ENCODE peak calls at places on chromosomes 5 and 9, in eight cellular contexts. One of them, this sample, is unnamed.

GRCh38 chr9:118318770-118319443 is 614.7 kb downstream of the TLR4 start:
- DNase-seq in IMR-90: no peak
- DNase-seq in HFFc6: no peak
- DNase-seq in activated effector memory CD4-positive, alpha-beta T cell treated with Interleukin-2 at 50 U/mL for 16 hours: no peak
- DNase-seq in activated CD8-positive, alpha-beta memory T cell treated with anti-CD3 and anti-CD28 coated beads for 4 hours: no peak
- DNase-seq in frontal cortex: no peak
- DNase-seq in activated T-cell treated with anti-CD3 and anti-CD28 coated beads, Interleukin-2, amount 50 U/mL, for 72 hours: no peak
- DNase-seq in cardiac muscle cell: no peak
- DNase-seq in this sample: no peak

GRCh38 chr5:150111121-150111520 is 24.8 kb upstream of the CSF1R start:
- DNase-seq in IMR-90: no peak
- DNase-seq in HFFc6: no peak
- DNase-seq in activated effector memory CD4-positive, alpha-beta T cell treated with Interleukin-2 at 50 U/mL for 16 hours: no peak
- DNase-seq in activated CD8-positive, alpha-beta memory T cell treated with anti-CD3 and anti-CD28 coated beads for 4 hours: no peak
- DNase-seq in frontal cortex: no peak
- DNase-seq in activated T-cell treated with anti-CD3 and anti-CD28 coated beads, Interleukin-2, amount 50 U/mL, for 72 hours: no peak
- DNase-seq in cardiac muscle cell: no peak
- DNase-seq in this sample: no peak

GRCh38 chr9:123390337-123391135 is 34.5 kb downstream of the CRB2 start:
- DNase-seq in IMR-90: no peak
- DNase-seq in HFFc6: no peak
- DNase-seq in activated effector memory CD4-positive, alpha-beta T cell treated with Interleukin-2 at 50 U/mL for 16 hours: no peak
- DNase-seq in activated CD8-positive, alpha-beta memory T cell treated with anti-CD3 and anti-CD28 coated beads for 4 hours: no peak
- DNase-seq in frontal cortex: no peak
- DNase-seq in activated T-cell treated with anti-CD3 and anti-CD28 coated beads, Interleukin-2, amount 50 U/mL, for 72 hours: no peak
- DNase-seq in cardiac muscle cell: no peak
- DNase-seq in this sample: no peak

GRCh38 chr5:153496835-153497234 is 6.4 kb downstream of the GRIA1 start:
- DNase-seq in IMR-90: peak
- DNase-seq in HFFc6: peak
- DNase-seq in activated effector memory CD4-positive, alpha-beta T cell treated with Interleukin-2 at 50 U/mL for 16 hours: no peak
- DNase-seq in activated CD8-positive, alpha-beta memory T cell treated with anti-CD3 and anti-CD28 coated beads for 4 hours: no peak
- DNase-seq in frontal cortex: no peak
- DNase-seq in activated T-cell treated with anti-CD3 and anti-CD28 coated beads, Interleukin-2, amount 50 U/mL, for 72 hours: no peak
- DNase-seq in cardiac muscle cell: peak
- DNase-seq in this sample: peak

GRCh38 chr5:144304683-144305082 is 134.0 kb downstream of the KCTD16 start:
- DNase-seq in IMR-90: no peak
- DNase-seq in HFFc6: no peak
- DNase-seq in activated effector memory CD4-positive, alpha-beta T cell treated with Interleukin-2 at 50 U/mL for 16 hours: no peak
- DNase-seq in activated CD8-positive, alpha-beta memory T cell treated with anti-CD3 and anti-CD28 coated beads for 4 hours: no peak
- DNase-seq in frontal cortex: no peak
- DNase-seq in activated T-cell treated with anti-CD3 and anti-CD28 coated beads, Interleukin-2, amount 50 U/mL, for 72 hours: no peak
- DNase-seq in cardiac muscle cell: no peak
- DNase-seq in this sample: no peak

GRCh38 chr5:25091917-25092316 is 447.1 kb upstream of the CDH10 start:
- DNase-seq in IMR-90: no peak
- DNase-seq in HFFc6: no peak
- DNase-seq in activated effector memory CD4-positive, alpha-beta T cell treated with Interleukin-2 at 50 U/mL for 16 hours: no peak
- DNase-seq in activated CD8-positive, alpha-beta memory T cell treated with anti-CD3 and anti-CD28 coated beads for 4 hours: no peak
- DNase-seq in frontal cortex: no peak
- DNase-seq in activated T-cell treated with anti-CD3 and anti-CD28 coated beads, Interleukin-2, amount 50 U/mL, for 72 hours: no peak
- DNase-seq in cardiac muscle cell: no peak
- DNase-seq in this sample: peak

GRCh38 chr5:40775846-40776657 is 20.3 kb upstream of the TTC33 start:
- DNase-seq in IMR-90: no peak
- DNase-seq in HFFc6: no peak
- DNase-seq in activated effector memory CD4-positive, alpha-beta T cell treated with Interleukin-2 at 50 U/mL for 16 hours: no peak
- DNase-seq in activated CD8-positive, alpha-beta memory T cell treated with anti-CD3 and anti-CD28 coated beads for 4 hours: no peak
- DNase-seq in frontal cortex: no peak
- DNase-seq in activated T-cell treated with anti-CD3 and anti-CD28 coated beads, Interleukin-2, amount 50 U/mL, for 72 hours: no peak
- DNase-seq in cardiac muscle cell: no peak
- DNase-seq in this sample: no peak

GRCh38 chr5:98454904-98455303 is 318.6 kb upstream of the RGMB start:
- DNase-seq in IMR-90: peak
- DNase-seq in HFFc6: peak
- DNase-seq in activated effector memory CD4-positive, alpha-beta T cell treated with Interleukin-2 at 50 U/mL for 16 hours: no peak
- DNase-seq in activated CD8-positive, alpha-beta memory T cell treated with anti-CD3 and anti-CD28 coated beads for 4 hours: no peak
- DNase-seq in frontal cortex: no peak
- DNase-seq in activated T-cell treated with anti-CD3 and anti-CD28 coated beads, Interleukin-2, amount 50 U/mL, for 72 hours: no peak
- DNase-seq in cardiac muscle cell: no peak
- DNase-seq in this sample: peak

GRCh38 chr5:123582570-123583293 is 70.8 kb downstream of the CSNK1G3 start:
- DNase-seq in IMR-90: no peak
- DNase-seq in HFFc6: no peak
- DNase-seq in activated effector memory CD4-positive, alpha-beta T cell treated with Interleukin-2 at 50 U/mL for 16 hours: no peak
- DNase-seq in activated CD8-positive, alpha-beta memory T cell treated with anti-CD3 and anti-CD28 coated beads for 4 hours: no peak
- DNase-seq in frontal cortex: no peak
- DNase-seq in activated T-cell treated with anti-CD3 and anti-CD28 coated beads, Interleukin-2, amount 50 U/mL, for 72 hours: no peak
- DNase-seq in cardiac muscle cell: no peak
- DNase-seq in this sample: no peak

GRCh38 chr5:143138839-143139238 is 264.6 kb downstream of the NR3C1 start:
- DNase-seq in IMR-90: peak
- DNase-seq in HFFc6: no peak
- DNase-seq in activated effector memory CD4-positive, alpha-beta T cell treated with Interleukin-2 at 50 U/mL for 16 hours: no peak
- DNase-seq in activated CD8-positive, alpha-beta memory T cell treated with anti-CD3 and anti-CD28 coated beads for 4 hours: no peak
- DNase-seq in frontal cortex: no peak
- DNase-seq in activated T-cell treated with anti-CD3 and anti-CD28 coated beads, Interleukin-2, amount 50 U/mL, for 72 hours: no peak
- DNase-seq in cardiac muscle cell: no peak
- DNase-seq in this sample: no peak

GRCh38 chr9:24041294-24041693 is 215.3 kb upstream of the ELAVL2 start:
- DNase-seq in IMR-90: no peak
- DNase-seq in HFFc6: no peak
- DNase-seq in activated effector memory CD4-positive, alpha-beta T cell treated with Interleukin-2 at 50 U/mL for 16 hours: no peak
- DNase-seq in activated CD8-positive, alpha-beta memory T cell treated with anti-CD3 and anti-CD28 coated beads for 4 hours: no peak
- DNase-seq in frontal cortex: no peak
- DNase-seq in activated T-cell treated with anti-CD3 and anti-CD28 coated beads, Interleukin-2, amount 50 U/mL, for 72 hours: no peak
- DNase-seq in cardiac muscle cell: no peak
- DNase-seq in this sample: no peak

GRCh38 chr9:77927265-77927664 is 104.3 kb downstream of the GNAQ start:
- DNase-seq in IMR-90: peak
- DNase-seq in HFFc6: peak
- DNase-seq in activated effector memory CD4-positive, alpha-beta T cell treated with Interleukin-2 at 50 U/mL for 16 hours: no peak
- DNase-seq in activated CD8-positive, alpha-beta memory T cell treated with anti-CD3 and anti-CD28 coated beads for 4 hours: no peak
- DNase-seq in frontal cortex: no peak
- DNase-seq in activated T-cell treated with anti-CD3 and anti-CD28 coated beads, Interleukin-2, amount 50 U/mL, for 72 hours: no peak
- DNase-seq in cardiac muscle cell: no peak
- DNase-seq in this sample: peak

GRCh38 chr9:37727002-37727401 is 26.6 kb upstream of the TRMT10B start:
- DNase-seq in IMR-90: no peak
- DNase-seq in HFFc6: no peak
- DNase-seq in activated effector memory CD4-positive, alpha-beta T cell treated with Interleukin-2 at 50 U/mL for 16 hours: no peak
- DNase-seq in activated CD8-positive, alpha-beta memory T cell treated with anti-CD3 and anti-CD28 coated beads for 4 hours: no peak
- DNase-seq in frontal cortex: no peak
- DNase-seq in activated T-cell treated with anti-CD3 and anti-CD28 coated beads, Interleukin-2, amount 50 U/mL, for 72 hours: no peak
- DNase-seq in cardiac muscle cell: no peak
- DNase-seq in this sample: no peak

GRCh38 chr5:74624501-74624900 is 16.0 kb downstream of the ENC1 start:
- DNase-seq in IMR-90: no peak
- DNase-seq in HFFc6: no peak
- DNase-seq in activated effector memory CD4-positive, alpha-beta T cell treated with Interleukin-2 at 50 U/mL for 16 hours: no peak
- DNase-seq in activated CD8-positive, alpha-beta memory T cell treated with anti-CD3 and anti-CD28 coated beads for 4 hours: no peak
- DNase-seq in frontal cortex: no peak
- DNase-seq in activated T-cell treated with anti-CD3 and anti-CD28 coated beads, Interleukin-2, amount 50 U/mL, for 72 hours: no peak
- DNase-seq in cardiac muscle cell: no peak
- DNase-seq in this sample: no peak

GRCh38 chr9:109953813-109954489 is 174.0 kb downstream of the PALM2AKAP2 start:
- DNase-seq in IMR-90: no peak
- DNase-seq in HFFc6: no peak
- DNase-seq in activated effector memory CD4-positive, alpha-beta T cell treated with Interleukin-2 at 50 U/mL for 16 hours: no peak
- DNase-seq in activated CD8-positive, alpha-beta memory T cell treated with anti-CD3 and anti-CD28 coated beads for 4 hours: no peak
- DNase-seq in frontal cortex: no peak
- DNase-seq in activated T-cell treated with anti-CD3 and anti-CD28 coated beads, Interleukin-2, amount 50 U/mL, for 72 hours: no peak
- DNase-seq in cardiac muscle cell: no peak
- DNase-seq in this sample: no peak

GRCh38 chr9:37200572-37201005 is 80.2 kb downstream of the ZCCHC7 start:
- DNase-seq in IMR-90: peak
- DNase-seq in HFFc6: peak
- DNase-seq in activated effector memory CD4-positive, alpha-beta T cell treated with Interleukin-2 at 50 U/mL for 16 hours: no peak
- DNase-seq in activated CD8-positive, alpha-beta memory T cell treated with anti-CD3 and anti-CD28 coated beads for 4 hours: no peak
- DNase-seq in frontal cortex: no peak
- DNase-seq in activated T-cell treated with anti-CD3 and anti-CD28 coated beads, Interleukin-2, amount 50 U/mL, for 72 hours: no peak
- DNase-seq in cardiac muscle cell: no peak
- DNase-seq in this sample: peak

GRCh38 chr5:2011481-2012411 is 129.0 kb upstream of the IRX4 start:
- DNase-seq in IMR-90: no peak
- DNase-seq in HFFc6: no peak
- DNase-seq in activated effector memory CD4-positive, alpha-beta T cell treated with Interleukin-2 at 50 U/mL for 16 hours: no peak
- DNase-seq in activated CD8-positive, alpha-beta memory T cell treated with anti-CD3 and anti-CD28 coated beads for 4 hours: no peak
- DNase-seq in frontal cortex: no peak
- DNase-seq in activated T-cell treated with anti-CD3 and anti-CD28 coated beads, Interleukin-2, amount 50 U/mL, for 72 hours: no peak
- DNase-seq in cardiac muscle cell: no peak
- DNase-seq in this sample: no peak

GRCh38 chr5:127072861-127073846 is at the start of gene C5orf63:
- DNase-seq in IMR-90: peak
- DNase-seq in HFFc6: no peak
- DNase-seq in activated effector memory CD4-positive, alpha-beta T cell treated with Interleukin-2 at 50 U/mL for 16 hours: peak
- DNase-seq in activated CD8-positive, alpha-beta memory T cell treated with anti-CD3 and anti-CD28 coated beads for 4 hours: peak
- DNase-seq in frontal cortex: no peak
- DNase-seq in activated T-cell treated with anti-CD3 and anti-CD28 coated beads, Interleukin-2, amount 50 U/mL, for 72 hours: peak
- DNase-seq in cardiac muscle cell: no peak
- DNase-seq in this sample: peak

GRCh38 chr9:96350866-96351265 is 32.6 kb downstream of the SLC35D2 start:
- DNase-seq in IMR-90: no peak
- DNase-seq in HFFc6: no peak
- DNase-seq in activated effector memory CD4-positive, alpha-beta T cell treated with Interleukin-2 at 50 U/mL for 16 hours: no peak
- DNase-seq in activated CD8-positive, alpha-beta memory T cell treated with anti-CD3 and anti-CD28 coated beads for 4 hours: no peak
- DNase-seq in frontal cortex: peak
- DNase-seq in activated T-cell treated with anti-CD3 and anti-CD28 coated beads, Interleukin-2, amount 50 U/mL, for 72 hours: no peak
- DNase-seq in cardiac muscle cell: no peak
- DNase-seq in this sample: no peak

GRCh38 chr5:151200913-151201445 is 22.9 kb downstream of the CCDC69 start:
- DNase-seq in IMR-90: no peak
- DNase-seq in HFFc6: no peak
- DNase-seq in activated effector memory CD4-positive, alpha-beta T cell treated with Interleukin-2 at 50 U/mL for 16 hours: no peak
- DNase-seq in activated CD8-positive, alpha-beta memory T cell treated with anti-CD3 and anti-CD28 coated beads for 4 hours: no peak
- DNase-seq in frontal cortex: no peak
- DNase-seq in activated T-cell treated with anti-CD3 and anti-CD28 coated beads, Interleukin-2, amount 50 U/mL, for 72 hours: no peak
- DNase-seq in cardiac muscle cell: no peak
- DNase-seq in this sample: no peak

GRCh38 chr9:93665566-93666278 is 89.3 kb downstream of the PHF2 start:
- DNase-seq in IMR-90: no peak
- DNase-seq in HFFc6: no peak
- DNase-seq in activated effector memory CD4-positive, alpha-beta T cell treated with Interleukin-2 at 50 U/mL for 16 hours: no peak
- DNase-seq in activated CD8-positive, alpha-beta memory T cell treated with anti-CD3 and anti-CD28 coated beads for 4 hours: no peak
- DNase-seq in frontal cortex: no peak
- DNase-seq in activated T-cell treated with anti-CD3 and anti-CD28 coated beads, Interleukin-2, amount 50 U/mL, for 72 hours: no peak
- DNase-seq in cardiac muscle cell: no peak
- DNase-seq in this sample: no peak

GRCh38 chr5:17312358-17312757 is 94.9 kb downstream of the BASP1 start:
- DNase-seq in IMR-90: no peak
- DNase-seq in HFFc6: no peak
- DNase-seq in activated effector memory CD4-positive, alpha-beta T cell treated with Interleukin-2 at 50 U/mL for 16 hours: no peak
- DNase-seq in activated CD8-positive, alpha-beta memory T cell treated with anti-CD3 and anti-CD28 coated beads for 4 hours: no peak
- DNase-seq in frontal cortex: no peak
- DNase-seq in activated T-cell treated with anti-CD3 and anti-CD28 coated beads, Interleukin-2, amount 50 U/mL, for 72 hours: no peak
- DNase-seq in cardiac muscle cell: no peak
- DNase-seq in this sample: no peak

GRCh38 chr9:128371622-128372117 is 496 bp downstream of the URM1 start:
- DNase-seq in IMR-90: no peak
- DNase-seq in HFFc6: no peak
- DNase-seq in activated effector memory CD4-positive, alpha-beta T cell treated with Interleukin-2 at 50 U/mL for 16 hours: no peak
- DNase-seq in activated CD8-positive, alpha-beta memory T cell treated with anti-CD3 and anti-CD28 coated beads for 4 hours: no peak
- DNase-seq in frontal cortex: no peak
- DNase-seq in activated T-cell treated with anti-CD3 and anti-CD28 coated beads, Interleukin-2, amount 50 U/mL, for 72 hours: no peak
- DNase-seq in cardiac muscle cell: no peak
- DNase-seq in this sample: no peak

GRCh38 chr5:123450641-123451421 is 27.6 kb upstream of the CEP120 start:
- DNase-seq in IMR-90: no peak
- DNase-seq in HFFc6: no peak
- DNase-seq in activated effector memory CD4-positive, alpha-beta T cell treated with Interleukin-2 at 50 U/mL for 16 hours: no peak
- DNase-seq in activated CD8-positive, alpha-beta memory T cell treated with anti-CD3 and anti-CD28 coated beads for 4 hours: no peak
- DNase-seq in frontal cortex: no peak
- DNase-seq in activated T-cell treated with anti-CD3 and anti-CD28 coated beads, Interleukin-2, amount 50 U/mL, for 72 hours: no peak
- DNase-seq in cardiac muscle cell: peak
- DNase-seq in this sample: no peak

GRCh38 chr9:79955300-79955699 is 383.5 kb downstream of the TLE4 start:
- DNase-seq in IMR-90: no peak
- DNase-seq in HFFc6: no peak
- DNase-seq in activated effector memory CD4-positive, alpha-beta T cell treated with Interleukin-2 at 50 U/mL for 16 hours: no peak
- DNase-seq in activated CD8-positive, alpha-beta memory T cell treated with anti-CD3 and anti-CD28 coated beads for 4 hours: no peak
- DNase-seq in frontal cortex: no peak
- DNase-seq in activated T-cell treated with anti-CD3 and anti-CD28 coated beads, Interleukin-2, amount 50 U/mL, for 72 hours: peak
- DNase-seq in cardiac muscle cell: no peak
- DNase-seq in this sample: no peak

GRCh38 chr9:33628865-33629410 is 104.9 kb downstream of the ANKRD18B start:
- DNase-seq in IMR-90: no peak
- DNase-seq in HFFc6: no peak
- DNase-seq in activated effector memory CD4-positive, alpha-beta T cell treated with Interleukin-2 at 50 U/mL for 16 hours: no peak
- DNase-seq in activated CD8-positive, alpha-beta memory T cell treated with anti-CD3 and anti-CD28 coated beads for 4 hours: no peak
- DNase-seq in frontal cortex: no peak
- DNase-seq in activated T-cell treated with anti-CD3 and anti-CD28 coated beads, Interleukin-2, amount 50 U/mL, for 72 hours: no peak
- DNase-seq in cardiac muscle cell: no peak
- DNase-seq in this sample: no peak

GRCh38 chr5:122863240-122863639 is 17.8 kb downstream of the SNX24 start:
- DNase-seq in IMR-90: no peak
- DNase-seq in HFFc6: no peak
- DNase-seq in activated effector memory CD4-positive, alpha-beta T cell treated with Interleukin-2 at 50 U/mL for 16 hours: no peak
- DNase-seq in activated CD8-positive, alpha-beta memory T cell treated with anti-CD3 and anti-CD28 coated beads for 4 hours: no peak
- DNase-seq in frontal cortex: no peak
- DNase-seq in activated T-cell treated with anti-CD3 and anti-CD28 coated beads, Interleukin-2, amount 50 U/mL, for 72 hours: no peak
- DNase-seq in cardiac muscle cell: no peak
- DNase-seq in this sample: no peak

GRCh38 chr9:123421211-123421585 is 65.2 kb downstream of the CRB2 start:
- DNase-seq in IMR-90: no peak
- DNase-seq in HFFc6: no peak
- DNase-seq in activated effector memory CD4-positive, alpha-beta T cell treated with Interleukin-2 at 50 U/mL for 16 hours: no peak
- DNase-seq in activated CD8-positive, alpha-beta memory T cell treated with anti-CD3 and anti-CD28 coated beads for 4 hours: no peak
- DNase-seq in frontal cortex: no peak
- DNase-seq in activated T-cell treated with anti-CD3 and anti-CD28 coated beads, Interleukin-2, amount 50 U/mL, for 72 hours: no peak
- DNase-seq in cardiac muscle cell: no peak
- DNase-seq in this sample: no peak

GRCh38 chr9:27541740-27542139 is 12.1 kb upstream of the MOB3B start:
- DNase-seq in IMR-90: no peak
- DNase-seq in HFFc6: no peak
- DNase-seq in activated effector memory CD4-positive, alpha-beta T cell treated with Interleukin-2 at 50 U/mL for 16 hours: no peak
- DNase-seq in activated CD8-positive, alpha-beta memory T cell treated with anti-CD3 and anti-CD28 coated beads for 4 hours: no peak
- DNase-seq in frontal cortex: no peak
- DNase-seq in activated T-cell treated with anti-CD3 and anti-CD28 coated beads, Interleukin-2, amount 50 U/mL, for 72 hours: no peak
- DNase-seq in cardiac muscle cell: no peak
- DNase-seq in this sample: no peak

GRCh38 chr9:69086312-69086711 is 50.8 kb downstream of the FXN start:
- DNase-seq in IMR-90: no peak
- DNase-seq in HFFc6: no peak
- DNase-seq in activated effector memory CD4-positive, alpha-beta T cell treated with Interleukin-2 at 50 U/mL for 16 hours: no peak
- DNase-seq in activated CD8-positive, alpha-beta memory T cell treated with anti-CD3 and anti-CD28 coated beads for 4 hours: no peak
- DNase-seq in frontal cortex: no peak
- DNase-seq in activated T-cell treated with anti-CD3 and anti-CD28 coated beads, Interleukin-2, amount 50 U/mL, for 72 hours: no peak
- DNase-seq in cardiac muscle cell: no peak
- DNase-seq in this sample: no peak

GRCh38 chr9:78296208-78296892 is 575 bp upstream of the PSAT1 start:
- DNase-seq in IMR-90: peak
- DNase-seq in HFFc6: peak
- DNase-seq in activated effector memory CD4-positive, alpha-beta T cell treated with Interleukin-2 at 50 U/mL for 16 hours: no peak
- DNase-seq in activated CD8-positive, alpha-beta memory T cell treated with anti-CD3 and anti-CD28 coated beads for 4 hours: peak
- DNase-seq in frontal cortex: no peak
- DNase-seq in activated T-cell treated with anti-CD3 and anti-CD28 coated beads, Interleukin-2, amount 50 U/mL, for 72 hours: peak
- DNase-seq in cardiac muscle cell: peak
- DNase-seq in this sample: peak

GRCh38 chr5:158752656-158752973 is 347.1 kb downstream of the EBF1 start:
- DNase-seq in IMR-90: no peak
- DNase-seq in HFFc6: no peak
- DNase-seq in activated effector memory CD4-positive, alpha-beta T cell treated with Interleukin-2 at 50 U/mL for 16 hours: no peak
- DNase-seq in activated CD8-positive, alpha-beta memory T cell treated with anti-CD3 and anti-CD28 coated beads for 4 hours: no peak
- DNase-seq in frontal cortex: no peak
- DNase-seq in activated T-cell treated with anti-CD3 and anti-CD28 coated beads, Interleukin-2, amount 50 U/mL, for 72 hours: no peak
- DNase-seq in cardiac muscle cell: no peak
- DNase-seq in this sample: no peak

GRCh38 chr9:130331573-130331972 is 66.0 kb downstream of the HMCN2 start:
- DNase-seq in IMR-90: peak
- DNase-seq in HFFc6: peak
- DNase-seq in activated effector memory CD4-positive, alpha-beta T cell treated with Interleukin-2 at 50 U/mL for 16 hours: no peak
- DNase-seq in activated CD8-positive, alpha-beta memory T cell treated with anti-CD3 and anti-CD28 coated beads for 4 hours: no peak
- DNase-seq in frontal cortex: no peak
- DNase-seq in activated T-cell treated with anti-CD3 and anti-CD28 coated beads, Interleukin-2, amount 50 U/mL, for 72 hours: no peak
- DNase-seq in cardiac muscle cell: no peak
- DNase-seq in this sample: peak

GRCh38 chr9:110050925-110051355 is 157.0 kb downstream of the C9orf152 start:
- DNase-seq in IMR-90: peak
- DNase-seq in HFFc6: peak
- DNase-seq in activated effector memory CD4-positive, alpha-beta T cell treated with Interleukin-2 at 50 U/mL for 16 hours: no peak
- DNase-seq in activated CD8-positive, alpha-beta memory T cell treated with anti-CD3 and anti-CD28 coated beads for 4 hours: no peak
- DNase-seq in frontal cortex: no peak
- DNase-seq in activated T-cell treated with anti-CD3 and anti-CD28 coated beads, Interleukin-2, amount 50 U/mL, for 72 hours: peak
- DNase-seq in cardiac muscle cell: no peak
- DNase-seq in this sample: peak